ENCODE peak calls at places on chromosomes 6 and 20, in eight cellular contexts. K is HL-60; Z is activated CD4-positive, alpha-beta T cell treated with anti-CD3 and anti-CD28 coated beads, Interleukin-2, amount 50 U/mL, for 24 hours; N is RPMI7951; X is GM03348; U is breast epithelium; H is kidney glomerular epithelial cell; D is CD4-positive, CD25-positive, alpha-beta regulatory T cell. Y is an unnamed sample.

GRCh38 chr20:19758888-19759331 is 852 bp downstream of the RIN2 start:
- DNase-seq in U (peak), D (no peak), Z (no peak), H (peak), X (peak), K (no peak), N (peak), Y (peak)

GRCh38 chr6:161198176-161198575 is 75.7 kb downstream of the AGPAT4 start:
- DNase-seq in K (no peak), H (no peak), X (peak), D (no peak), U (no peak), N (peak), Z (no peak), Y (no peak)

GRCh38 chr6:35668096-35668495 is 20.6 kb downstream of the FKBP5 start:
- DNase-seq in K (no peak), U (no peak), N (no peak), H (no peak), Z (no peak), X (no peak), D (no peak), Y (peak)

GRCh38 chr20:23643665-23644064 is 5.9 kb upstream of the CST3 start:
- DNase-seq in K (peak), Z (no peak), U (no peak), H (no peak), D (no peak), N (no peak), X (no peak), Y (no peak)

GRCh38 chr6:167937948-167938911 is 59.2 kb upstream of the KIF25 start:
- DNase-seq in X (no peak), H (peak), Z (no peak), U (no peak), K (no peak), D (no peak), N (no peak), Y (peak)

GRCh38 chr6:155344341-155345006 is 30.2 kb upstream of the TFB1M start:
- DNase-seq in K (no peak), N (no peak), H (no peak), X (no peak), U (no peak), D (no peak), Z (no peak), Y (no peak)

GRCh38 chr6:5279891-5280338 is 18.6 kb downstream of the FARS2 start:
- DNase-seq in N (peak), Z (no peak), H (no peak), X (no peak), K (no peak), U (no peak), D (peak), Y (no peak)

GRCh38 chr6:116370328-116370716 is 425 bp upstream of the DSE start:
- DNase-seq in N (no peak), D (no peak), X (no peak), Z (no peak), U (no peak), K (no peak), H (peak), Y (peak)

GRCh38 chr6:32191696-32192607 is 491 bp downstream of the GPSM3 start:
- DNase-seq in K (no peak), Z (no peak), D (no peak), U (no peak), H (no peak), X (no peak), N (no peak), Y (no peak)

GRCh38 chr6:159097256-159097655 is 52.5 kb upstream of the TAGAP start:
- DNase-seq in N (no peak), H (no peak), K (no peak), U (no peak), Z (peak), X (no peak), D (no peak), Y (no peak)

GRCh38 chr6:70725817-70726413 is 58.2 kb downstream of the SMAP1 start:
- DNase-seq in X (peak), K (no peak), U (no peak), Z (no peak), D (no peak), H (no peak), N (no peak), Y (no peak)

GRCh38 chr20:41331731-41332130 is 8.9 kb upstream of the LPIN3 start:
- DNase-seq in X (no peak), Z (no peak), K (no peak), U (no peak), H (no peak), D (no peak), N (no peak), Y (no peak)

GRCh38 chr6:101195581-101195980 is 197.9 kb upstream of the GRIK2 start:
- DNase-seq in X (peak), K (no peak), H (no peak), Z (no peak), D (no peak), N (peak), U (no peak), Y (peak)

GRCh38 chr20:5153612-5154542 is 27.1 kb downstream of the CDS2 start:
- DNase-seq in K (no peak), U (no peak), D (peak), Z (no peak), H (peak), N (no peak), X (no peak), Y (no peak)

GRCh38 chr6:161003336-161003735 is 11.8 kb downstream of the MAP3K4 start:
- DNase-seq in Z (no peak), N (no peak), X (no peak), H (peak), U (no peak), K (no peak), D (no peak), Y (no peak)

GRCh38 chr6:12083763-12084162 is 71.7 kb downstream of the HIVEP1 start:
- DNase-seq in U (no peak), Z (no peak), X (peak), N (no peak), K (no peak), H (peak), D (no peak), Y (peak)

GRCh38 chr6:101284131-101284530 is 109.4 kb upstream of the GRIK2 start:
- DNase-seq in U (no peak), X (no peak), Z (no peak), H (no peak), D (no peak), N (no peak), K (no peak), Y (no peak)

GRCh38 chr20:271528-271927 is 14.0 kb downstream of the DEFB132 start:
- DNase-seq in N (no peak), U (no peak), D (no peak), K (no peak), H (no peak), X (no peak), Z (no peak), Y (no peak)

GRCh38 chr20:54200487-54201267 is 7.2 kb upstream of the PFDN4 start:
- DNase-seq in U (no peak), K (no peak), D (no peak), X (no peak), H (no peak), Z (no peak), N (no peak), Y (no peak)

GRCh38 chr20:60589624-60590023 is 631.4 kb downstream of the CDH26 start:
- DNase-seq in D (no peak), H (no peak), U (no peak), Z (no peak), N (no peak), K (no peak), X (peak), Y (no peak)

GRCh38 chr6:169212897-169213813 is 40.5 kb downstream of the THBS2 start:
- DNase-seq in H (peak), K (peak), D (peak), N (peak), Z (peak), X (peak), U (peak), Y (peak)

GRCh38 chr20:15760217-15760567 is 813.1 kb downstream of the KIF16B start:
- DNase-seq in K (no peak), X (peak), U (no peak), D (no peak), H (peak), N (no peak), Z (no peak), Y (peak)

GRCh38 chr6:14440215-14440890 is 322.8 kb downstream of the CD83 start:
- DNase-seq in K (no peak), N (no peak), U (no peak), H (peak), D (no peak), Z (no peak), X (peak), Y (no peak)

GRCh38 chr6:154448448-154449096 is 61.9 kb downstream of the CNKSR3 start:
- DNase-seq in H (peak), N (peak), U (no peak), Z (no peak), X (peak), D (no peak), K (no peak), Y (peak)

GRCh38 chr6:55868910-55869479 is 6.4 kb downstream of the BMP5 start:
- DNase-seq in Z (no peak), D (no peak), X (no peak), H (peak), K (no peak), U (peak), N (peak), Y (no peak)

GRCh38 chr20:4059631-4060030 is 44.3 kb upstream of the RNF24 start:
- DNase-seq in U (no peak), Z (no peak), N (no peak), K (no peak), D (no peak), X (no peak), H (no peak), Y (no peak)

GRCh38 chr20:59385461-59385860 is 85.0 kb downstream of the EDN3 start:
- DNase-seq in N (no peak), Z (no peak), X (no peak), U (no peak), H (no peak), D (no peak), K (no peak), Y (no peak)

GRCh38 chr6:13079096-13079758 is 249.1 kb downstream of the TBC1D7 start:
- DNase-seq in X (no peak), N (no peak), D (no peak), Z (no peak), H (no peak), U (no peak), K (no peak), Y (no peak)

GRCh38 chr20:53613748-53614147 is 20.1 kb upstream of the ZNF217 start:
- DNase-seq in X (peak), N (no peak), H (no peak), Z (no peak), U (no peak), D (no peak), K (no peak), Y (no peak)

GRCh38 chr6:91633374-91634184 is 1046.7 kb upstream of the MAP3K7 start:
- DNase-seq in H (no peak), X (no peak), Z (no peak), U (no peak), D (no peak), K (no peak), N (no peak), Y (no peak)

GRCh38 chr6:105881608-105882007 is 204.5 kb upstream of the PRDM1 start:
- DNase-seq in U (no peak), K (no peak), N (no peak), X (no peak), H (no peak), Z (no peak), D (no peak), Y (no peak)

GRCh38 chr6:109807881-109808280 is 116.8 kb downstream of the FIG4 start:
- DNase-seq in D (no peak), Z (no peak), H (no peak), N (no peak), U (no peak), K (no peak), X (no peak), Y (no peak)

GRCh38 chr6:119174879-119175817 is 96.7 kb upstream of the FAM184A start:
- DNase-seq in X (peak), U (no peak), H (no peak), N (no peak), Z (no peak), K (no peak), D (no peak), Y (no peak)

GRCh38 chr6:90502866-90503407 is 83.9 kb downstream of the MAP3K7 start:
- DNase-seq in H (peak), K (no peak), D (peak), Z (no peak), N (peak), X (no peak), U (no peak), Y (no peak)

GRCh38 chr6:89711801-89712200 is 73.3 kb upstream of the LYRM2 start:
- DNase-seq in Z (no peak), U (no peak), N (no peak), D (no peak), K (no peak), H (no peak), X (no peak), Y (peak)

Y was measured in myocyte.